ENCODE peak calls at places on chromosome 13, in ten cellular contexts. K, D, I, F, O, A, P, B, E and U are unnamed samples. For H3K4me1, the result is how much of the 10 kb centered on the place peaks cover.

GRCh38 chr13:21435710-21436151 is 23.4 kb downstream of the ZDHHC20 start:
- DNase-seq in B (peak), I (peak), K (peak), A (peak), F (no peak), E (peak), D (peak), O (no peak), P (no peak), U (peak)

GRCh38 chr13:20080377-20081164 is 80.3 kb downstream of the GJA3 start:
- DNase-seq in E (no peak), K (no peak), I (no peak), O (no peak), A (no peak), P (no peak), D (no peak), F (no peak), B (no peak), U (no peak)

GRCh38 chr13:103883152-103883551 is 816.9 kb upstream of the SLC10A2 start:
- DNase-seq in E (no peak), I (peak), F (peak), D (peak), A (peak), K (peak), O (peak), B (peak), P (no peak), U (no peak)

GRCh38 chr13:36925603-36926002 is 5.6 kb upstream of the SMAD9 start:
- DNase-seq in O (no peak), K (no peak), E (no peak), D (no peak), A (no peak), B (no peak), I (no peak), F (no peak), P (no peak), U (no peak)

GRCh38 chr13:47897411-47898050 is 103.5 kb downstream of the SUCLA2 start:
- DNase-seq in O (no peak), K (no peak), P (no peak), F (no peak), E (no peak), D (no peak), B (no peak), A (peak), I (no peak), U (no peak)

GRCh38 chr13:89287381-89287780 is 1616.2 kb downstream of the SLITRK5 start:
- DNase-seq in F (peak), P (no peak), K (no peak), A (no peak), O (no peak), E (no peak), D (no peak), I (no peak), B (no peak), U (no peak)

GRCh38 chr13:73740681-73741080 is 393.5 kb downstream of the KLF12 start:
- DNase-seq in P (no peak), D (no peak), B (no peak), E (no peak), F (no peak), A (peak), I (no peak), K (no peak), O (no peak), U (no peak)

GRCh38 chr13:102011539-102011938 is 390.3 kb downstream of the FGF14 start:
- DNase-seq in E (no peak), A (no peak), F (no peak), P (no peak), D (no peak), B (no peak), K (no peak), O (no peak), I (no peak), U (no peak)

GRCh38 chr13:23673354-23673753 is 103.1 kb downstream of the TNFRSF19 start:
- DNase-seq in F (no peak), A (peak), I (no peak), P (peak), K (no peak), O (no peak), E (no peak), B (peak), D (no peak), U (no peak)

GRCh38 chr13:30371649-30372265 is 50.5 kb upstream of the UBE2L5 start:
- DNase-seq in D (no peak), A (peak), O (no peak), I (no peak), K (no peak), E (no peak), P (no peak), F (peak), B (no peak), U (peak)

GRCh38 chr13:73722120-73722519 is 412.1 kb downstream of the KLF12 start:
- DNase-seq in A (peak), D (no peak), I (no peak), P (peak), B (no peak), O (peak), E (no peak), F (no peak), K (no peak), U (no peak)

GRCh38 chr13:88979465-88980180 is 1308.5 kb downstream of the SLITRK5 start:
- DNase-seq in O (peak), A (no peak), K (no peak), I (no peak), E (no peak), D (no peak), B (no peak), P (no peak), F (no peak), U (no peak)

GRCh38 chr13:44426461-44426860 is 52.8 kb downstream of the SERP2 start:
- DNase-seq in K (no peak), I (no peak), O (no peak), B (no peak), P (no peak), D (no peak), F (no peak), E (no peak), A (peak), U (no peak)

GRCh38 chr13:60267498-60268202 is 103.9 kb upstream of the DIAPH3 start:
- DNase-seq in I (no peak), D (no peak), A (peak), P (no peak), E (no peak), B (no peak), K (no peak), O (no peak), F (no peak), U (no peak)

GRCh38 chr13:95298971-95299627 is 2.2 kb downstream of the ABCC4 start:
- DNase-seq in B (no peak), P (no peak), O (no peak), E (no peak), K (no peak), F (no peak), I (no peak), A (peak), D (no peak), U (no peak)

GRCh38 chr13:33289966-33290365 is 4.4 kb upstream of the STARD13 start:
- DNase-seq in I (no peak), K (no peak), E (no peak), P (no peak), B (no peak), O (no peak), F (no peak), A (no peak), D (no peak), U (no peak)

GRCh38 chr13:51955281-51955771 is 55.9 kb downstream of the ATP7B start:
- DNase-seq in F (peak), D (no peak), E (no peak), P (no peak), I (no peak), K (no peak), A (no peak), O (no peak), B (no peak), U (no peak)

GRCh38 chr13:76879211-76879875 is 6.9 kb downstream of the KCTD12 start:
- DNase-seq in I (peak), E (no peak), F (no peak), A (peak), D (peak), P (no peak), K (peak), O (peak), B (peak), U (peak)

GRCh38 chr13:47865883-47866282 is 135.2 kb downstream of the SUCLA2 start:
- DNase-seq in B (no peak), P (no peak), A (no peak), I (no peak), O (no peak), E (no peak), K (no peak), D (no peak), F (no peak), U (no peak)

GRCh38 chr13:54511356-54511755 is 1482.7 kb downstream of the OLFM4 start:
- DNase-seq in D (no peak), B (no peak), P (no peak), E (no peak), F (no peak), K (no peak), A (no peak), I (no peak), O (no peak), U (no peak)
- H3K4me1 ChIP-seq in D (under half), B (under half), P (under half), E (under half), F (under half), K (under half), A (under half), I (under half), O (under half), U (under half)

DNA sequence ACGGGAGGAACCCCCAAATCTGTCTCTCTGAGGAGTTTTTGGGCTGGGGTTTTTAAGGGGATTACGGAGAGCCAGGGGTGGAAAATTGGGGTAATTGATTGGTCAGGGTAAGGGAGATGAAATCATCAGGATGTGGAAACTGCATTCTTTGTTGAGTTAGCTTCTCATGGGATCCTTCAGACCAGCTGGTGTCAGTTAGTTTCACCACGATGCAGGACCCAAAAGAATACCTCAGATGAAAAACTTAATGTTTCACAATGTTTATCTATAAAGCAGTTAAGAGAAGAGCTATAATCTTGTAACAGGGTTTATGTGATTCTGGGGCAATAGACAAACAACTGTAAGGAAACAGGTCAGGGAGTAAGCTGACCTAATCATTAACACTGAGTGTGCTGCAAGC is 230.8 kb downstream of the POU4F1 start:
- DNase-seq in D (no peak), A (no peak), E (no peak), I (no peak), K (no peak), P (no peak), F (no peak), B (no peak), O (no peak), U (no peak)
- H3K4me3 ChIP-seq in D (no peak), A (no peak), E (no peak), I (no peak), K (no peak), P (no peak), F (no peak), B (no peak), O (no peak), U (no peak)

GRCh38 chr13:99315186-99315585 is 8.0 kb upstream of the GPR183 start:
- DNase-seq in D (no peak), O (no peak), P (no peak), I (no peak), E (no peak), F (no peak), K (no peak), B (no peak), A (peak), U (no peak)
- H3K4me1 ChIP-seq in D (under half), O (under half), P (under half), I (under half), E (half or more), F (under half), K (under half), B (under half), A (under half), U (half or more)

DNA sequence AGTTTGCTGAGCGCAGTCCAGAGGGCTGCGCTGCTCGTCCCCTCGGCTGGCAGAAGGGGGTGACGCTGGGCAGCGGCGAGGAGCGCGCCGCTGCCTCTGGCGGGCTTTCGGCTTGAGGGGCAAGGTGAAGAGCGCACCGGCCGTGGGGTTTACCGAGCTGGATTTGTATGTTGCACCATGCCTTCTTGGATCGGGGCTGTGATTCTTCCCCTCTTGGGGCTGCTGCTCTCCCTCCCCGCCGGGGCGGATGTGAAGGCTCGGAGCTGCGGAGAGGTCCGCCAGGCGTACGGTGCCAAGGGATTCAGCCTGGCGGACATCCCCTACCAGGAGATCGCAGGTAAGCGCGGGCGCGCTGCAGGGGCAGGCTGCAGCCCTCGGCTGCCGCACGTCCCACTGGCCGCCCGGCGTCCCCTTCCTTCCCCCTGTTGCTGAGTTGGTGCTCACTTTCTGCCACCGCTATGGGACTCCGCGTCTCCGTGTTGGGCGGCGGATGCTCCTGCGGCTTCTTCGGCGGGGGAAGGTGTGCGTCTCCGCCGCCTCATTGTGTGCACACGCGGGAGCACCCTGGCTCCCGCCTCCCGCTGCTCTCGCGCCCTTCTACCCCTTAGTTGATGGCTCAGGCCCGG is 786 bp downstream of the GPC6 start:
- DNase-seq in A (peak), O (peak), F (no peak), D (no peak), B (no peak), I (peak), P (peak), E (no peak), K (no peak), U (no peak)
- H3K4me3 ChIP-seq in A (peak), O (peak), F (peak), D (peak), B (peak), I (peak), P (peak), E (no peak), K (peak), U (no peak)

DNA sequence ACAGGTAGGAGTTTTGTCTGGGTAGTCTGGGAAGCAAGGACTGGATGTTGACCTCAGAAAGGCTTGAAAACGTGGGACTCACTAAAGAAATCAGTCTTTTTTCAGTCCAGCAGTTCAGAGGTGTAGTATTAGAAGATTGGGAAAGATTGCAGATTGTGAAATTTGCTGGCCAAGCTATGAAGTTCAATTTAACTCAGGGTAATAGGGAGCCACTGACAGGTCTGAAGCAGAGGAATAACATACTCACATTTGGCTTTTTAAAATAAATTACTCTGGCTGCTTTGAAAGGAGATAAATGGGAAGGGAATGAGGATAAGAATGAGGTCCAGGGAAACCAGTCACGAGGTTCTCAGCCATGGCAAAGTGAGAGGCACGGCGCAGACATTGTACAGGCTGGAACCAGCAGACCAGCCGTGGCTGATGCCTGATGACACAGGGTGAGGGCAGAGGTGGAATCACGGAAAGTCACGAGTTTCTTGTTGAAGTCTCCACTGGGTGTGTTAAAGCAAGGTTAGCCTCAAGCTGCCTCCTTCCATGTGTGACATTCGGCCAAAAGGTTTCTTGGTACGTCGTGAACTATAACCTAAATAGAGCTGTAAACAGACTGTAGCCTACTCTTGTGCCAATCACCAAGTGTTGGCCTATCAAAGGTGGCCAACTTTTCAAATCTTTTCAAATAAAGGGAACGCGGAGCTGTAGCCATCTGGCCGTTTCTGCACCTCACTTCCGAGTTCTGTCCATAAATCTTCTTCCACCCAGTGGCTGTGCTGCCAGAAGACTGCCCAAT is 377.6 kb downstream of the IRS2 start:
- DNase-seq in K (no peak), P (no peak), A (no peak), F (no peak), O (no peak), D (no peak), I (no peak), E (no peak), B (no peak), U (no peak)
- H3K4me1 ChIP-seq in K (under half), P (under half), A (under half), F (under half), O (under half), D (under half), I (under half), E (under half), B (under half), U (under half)

GRCh38 chr13:55347528-55347927 is 1793.2 kb upstream of the PRR20A start:
- DNase-seq in A (no peak), I (no peak), D (no peak), B (no peak), F (no peak), O (no peak), E (no peak), P (no peak), K (no peak), U (no peak)
- H3K4me3 ChIP-seq in A (no peak), I (no peak), D (no peak), B (no peak), F (no peak), O (no peak), E (no peak), P (no peak), K (no peak), U (no peak)

GRCh38 chr13:114102521-114103288 is 29.7 kb downstream of the RASA3 start:
- DNase-seq in O (peak), E (no peak), B (no peak), K (no peak), A (no peak), D (no peak), F (peak), P (no peak), I (peak), U (no peak)

GRCh38 chr13:114101325-114101821 is 31.1 kb downstream of the RASA3 start:
- DNase-seq in O (peak), F (peak), B (no peak), P (no peak), A (peak), I (peak), E (no peak), K (no peak), D (no peak), U (no peak)

GRCh38 chr13:114100446-114101320 is 31.7 kb downstream of the RASA3 start:
- DNase-seq in E (no peak), P (no peak), A (peak), K (no peak), I (peak), D (no peak), O (peak), F (peak), B (no peak), U (no peak)

GRCh38 chr13:114099918-114100445 is 32.4 kb downstream of the RASA3 start:
- DNase-seq in D (no peak), A (peak), B (no peak), O (peak), P (no peak), I (no peak), E (no peak), K (no peak), F (peak), U (no peak)

GRCh38 chr13:114101831-114102520 is 30.4 kb downstream of the RASA3 start:
- DNase-seq in P (no peak), B (no peak), F (no peak), K (no peak), I (peak), E (no peak), D (no peak), A (no peak), O (peak), U (no peak)
- H3K4me1 ChIP-seq in P (under half), B (under half), F (under half), K (half or more), I (under half), E (half or more), D (under half), A (under half), O (half or more), U (half or more)

GRCh38 chr13:50038266-50038665 is 23.0 kb downstream of the KCNRG start:
- DNase-seq in E (no peak), I (no peak), D (no peak), F (no peak), P (no peak), O (no peak), B (no peak), K (no peak), A (no peak), U (no peak)

GRCh38 chr13:50030315-50030714 is 15.1 kb downstream of the KCNRG start:
- DNase-seq in A (peak), K (no peak), P (peak), F (no peak), D (no peak), E (no peak), B (no peak), I (no peak), O (no peak), U (no peak)

GRCh38 chr13:50037788-50038187 is 22.5 kb downstream of the KCNRG start:
- DNase-seq in I (no peak), A (no peak), O (no peak), D (no peak), B (no peak), F (no peak), P (no peak), K (no peak), E (no peak), U (no peak)

GRCh38 chr13:50033696-50034095 is 18.5 kb downstream of the KCNRG start:
- DNase-seq in P (no peak), E (no peak), B (no peak), A (peak), I (no peak), F (no peak), K (no peak), D (no peak), O (no peak), U (no peak)
- H3K4me3 ChIP-seq in P (no peak), E (no peak), B (no peak), A (no peak), I (no peak), F (no peak), K (no peak), D (no peak), O (no peak), U (no peak)

GRCh38 chr13:97238883-97239282 is 16.8 kb downstream of the MBNL2 start:
- DNase-seq in B (no peak), I (no peak), A (no peak), E (no peak), F (no peak), K (no peak), O (no peak), P (no peak), D (no peak), U (no peak)

GRCh38 chr13:97238432-97238831 is 16.3 kb downstream of the MBNL2 start:
- DNase-seq in O (no peak), K (no peak), P (no peak), A (no peak), D (no peak), I (no peak), F (no peak), E (no peak), B (no peak), U (no peak)

GRCh38 chr13:97235549-97236206 is 13.5 kb downstream of the MBNL2 start:
- DNase-seq in D (no peak), F (no peak), P (no peak), O (peak), A (no peak), I (no peak), K (no peak), E (no peak), B (no peak), U (no peak)

GRCh38 chr13:97239306-97239705 is 17.2 kb downstream of the MBNL2 start:
- DNase-seq in P (no peak), D (no peak), K (no peak), E (no peak), B (no peak), F (no peak), I (no peak), A (no peak), O (no peak), U (no peak)

GRCh38 chr13:97237388-97237787 is 15.3 kb downstream of the MBNL2 start:
- DNase-seq in P (no peak), E (no peak), O (no peak), I (no peak), D (no peak), A (no peak), F (no peak), B (no peak), K (no peak), U (no peak)
- H3K4me1 ChIP-seq in P (under half), E (under half), O (under half), I (under half), D (half or more), A (under half), F (half or more), B (half or more), K (half or more), U (under half)